ENCODE peak calls at places on chromosomes 6 and 20, in seven cellular contexts. Y, W, B, C, R, D and E are unnamed samples.

GRCh38 chr6:90131614-90132423 is 164.8 kb downstream of the BACH2 start:
- DNase-seq in Y (peak; percentile 67), W (no peak), B (no peak), C (peak; percentile 52), R (no peak), D (no peak), E (peak; percentile 59)

GRCh38 chr20:4766631-4767030 is 44.9 kb downstream of the PRND start:
- DNase-seq in Y (no peak), W (no peak), B (no peak), C (no peak), R (no peak), D (no peak), E (no peak)

GRCh38 chr6:38876470-38876869 is 161.4 kb downstream of the DNAH8 start:
- DNase-seq in Y (no peak), W (no peak), B (no peak), C (no peak), R (no peak), D (no peak), E (no peak)

GRCh38 chr6:10882654-10883053 is 813 bp upstream of the GCM2 start:
- DNase-seq in Y (no peak), W (no peak), B (no peak), C (no peak), R (no peak), D (peak; percentile 82), E (no peak)

GRCh38 chr20:58268936-58269619 is 40.4 kb upstream of the RAB22A start:
- DNase-seq in Y (no peak), W (no peak), B (no peak), C (no peak), R (no peak), D (no peak), E (no peak)

GRCh38 chr20:62804632-62805364 is at the start of gene OGFR:
- DNase-seq in Y (peak; percentile 87), W (no peak), B (no peak), C (peak; percentile 66), R (peak; percentile 71), D (peak; percentile 66), E (no peak)

GRCh38 chr6:43668151-43669028 is 19.2 kb downstream of the MRPS18A start:
- DNase-seq in Y (peak; percentile 74), W (peak; percentile 36), B (no peak), C (peak; percentile 74), R (peak; percentile 89), D (peak; percentile 83), E (no peak)

GRCh38 chr6:49668083-49668511 is 31.5 kb upstream of the RHAG start:
- DNase-seq in Y (no peak), W (no peak), B (no peak), C (no peak), R (peak; percentile 18), D (no peak), E (no peak)

GRCh38 chr6:89564752-89565427 is 73.7 kb downstream of the LYRM2 start:
- DNase-seq in Y (no peak), W (no peak), B (no peak), C (peak; percentile 19), R (no peak), D (no peak), E (no peak)

GRCh38 chr20:53622247-53623114 is 28.8 kb upstream of the ZNF217 start:
- DNase-seq in Y (peak; percentile 52), W (no peak), B (no peak), C (no peak), R (peak; percentile 17), D (no peak), E (no peak)

GRCh38 chr20:19981091-19981490 is 36.1 kb upstream of the NAA20 start:
- DNase-seq in Y (no peak), W (no peak), B (no peak), C (no peak), R (no peak), D (no peak), E (no peak)

GRCh38 chr20:59356662-59357061 is 56.3 kb downstream of the EDN3 start:
- DNase-seq in Y (no peak), W (no peak), B (no peak), C (no peak), R (no peak), D (no peak), E (no peak)

GRCh38 chr6:161076211-161076677 is 84.7 kb downstream of the MAP3K4 start:
- DNase-seq in Y (no peak), W (no peak), B (no peak), C (no peak), R (peak; percentile 13), D (no peak), E (no peak)

GRCh38 chr6:107877968-107878367 is 53.9 kb upstream of the SCML4 start:
- DNase-seq in Y (no peak), W (no peak), B (no peak), C (no peak), R (no peak), D (no peak), E (no peak)

GRCh38 chr20:4108495-4109306 is 93.3 kb upstream of the RNF24 start:
- DNase-seq in Y (peak; percentile 79), W (peak; percentile 91), B (no peak), C (peak; percentile 47), R (peak; percentile 95), D (peak; percentile 74), E (peak; percentile 76)

GRCh38 chr6:109455161-109455501 is 441 bp downstream of the MICAL1 start:
- DNase-seq in Y (no peak), W (no peak), B (no peak), C (no peak), R (peak; percentile 72), D (no peak), E (no peak)

GRCh38 chr6:117227245-117227962 is 38.0 kb upstream of the VGLL2 start:
- DNase-seq in Y (no peak), W (no peak), B (no peak), C (no peak), R (no peak), D (no peak), E (no peak)

GRCh38 chr6:25874118-25874517 is at the start of gene SLC17A3:
- DNase-seq in Y (no peak), W (no peak), B (no peak), C (no peak), R (no peak), D (no peak), E (no peak)

GRCh38 chr6:16876201-16876600 is 114.9 kb upstream of the ATXN1 start:
- DNase-seq in Y (no peak), W (no peak), B (no peak), C (no peak), R (no peak), D (no peak), E (no peak)

GRCh38 chr20:33124261-33124660 is 43.7 kb upstream of the BPIFA2 start:
- DNase-seq in Y (no peak), W (no peak), B (no peak), C (no peak), R (no peak), D (no peak), E (no peak)

GRCh38 chr6:45922728-45923351 is 92.8 kb downstream of the CLIC5 start:
- DNase-seq in Y (peak; percentile 87), W (peak; percentile 4), B (no peak), C (peak; percentile 59), R (peak; percentile 80), D (peak; percentile 81), E (peak; percentile 16)

GRCh38 chr20:63005862-63006564 is 751 bp downstream of the BHLHE23 start:
- DNase-seq in Y (no peak), W (no peak), B (no peak), C (no peak), R (peak; percentile 74), D (peak; percentile 76), E (no peak)

GRCh38 chr6:24194968-24195700 is 69.1 kb downstream of the NRSN1 start:
- DNase-seq in Y (no peak), W (no peak), B (no peak), C (no peak), R (no peak), D (no peak), E (no peak)

GRCh38 chr6:56695702-56696101 is 53.0 kb upstream of the DST start:
- DNase-seq in Y (no peak), W (no peak), B (no peak), C (no peak), R (no peak), D (no peak), E (no peak)
- H3K27ac ChIP-seq in Y (no peak overlapping the region), W (peak overlapping the region; percentile 87), B (no peak overlapping the region), C (peak overlapping the region; percentile 91), R (no peak overlapping the region), D (no peak overlapping the region), E (no peak overlapping the region)

DNA sequence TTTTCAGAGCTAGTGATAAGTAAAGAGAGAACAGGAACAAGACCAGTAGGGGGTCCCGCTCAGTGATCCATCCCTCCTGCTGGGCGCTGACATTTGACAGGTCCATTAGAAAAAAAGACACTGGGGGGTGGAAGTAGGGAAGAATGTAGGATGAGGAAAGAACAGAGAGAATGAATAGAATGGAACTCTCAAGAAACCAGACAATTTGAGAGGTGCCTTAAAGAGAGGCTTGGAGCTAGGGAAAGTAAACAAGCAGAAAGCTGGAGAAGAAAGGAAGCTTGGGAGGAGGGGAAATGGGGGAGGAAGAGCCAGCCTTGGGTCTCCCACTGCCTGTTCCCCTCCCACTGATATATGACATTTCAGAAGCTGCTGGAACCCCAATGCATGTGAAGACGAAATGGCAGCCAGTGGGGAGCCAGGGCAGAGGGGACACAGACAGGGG is 8.4 kb downstream of the GABBR1 start:
- DNase-seq in Y (no peak), W (no peak), B (no peak), C (no peak), R (peak; percentile 58), D (no peak), E (no peak)
- H3K4me3 ChIP-seq in Y (no peak overlapping the region), W (no peak overlapping the region), B (no peak overlapping the region), C (no peak overlapping the region), R (peak overlapping the region; percentile 96), D (peak overlapping the region; percentile 92), E (no peak overlapping the region)

DNA sequence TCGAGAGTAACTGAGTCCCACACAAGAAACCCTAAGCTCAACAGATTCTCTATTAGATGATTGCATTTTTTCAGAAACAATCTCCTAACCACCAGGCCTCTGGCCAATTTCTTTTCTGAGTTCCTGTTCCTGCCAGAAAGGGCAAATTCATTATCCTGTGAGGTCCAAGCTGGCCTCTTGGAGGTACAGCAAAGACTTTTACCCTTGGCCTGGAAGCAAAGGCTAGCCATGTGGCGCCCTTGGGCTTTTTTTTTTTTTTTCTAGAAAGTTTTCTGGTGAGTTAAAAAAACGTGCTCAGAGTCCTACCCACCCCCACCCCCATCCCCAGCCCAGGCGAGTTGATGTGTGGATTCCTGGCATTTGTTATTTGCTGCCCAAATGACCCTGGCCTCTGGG is 59.0 kb upstream of the EEF1A1 start:
- DNase-seq in Y (no peak), W (peak; percentile 35), B (no peak), C (peak; percentile 30), R (peak; percentile 92), D (no peak), E (peak; percentile 76)
- H3K27ac ChIP-seq in Y (peak overlapping the region; percentile 93), W (peak overlapping the region; percentile 98), B (peak overlapping the region; percentile 93), C (peak overlapping the region; percentile 84), R (peak overlapping the region; percentile 99), D (peak overlapping the region; percentile 97), E (peak overlapping the region; percentile 100)

DNA sequence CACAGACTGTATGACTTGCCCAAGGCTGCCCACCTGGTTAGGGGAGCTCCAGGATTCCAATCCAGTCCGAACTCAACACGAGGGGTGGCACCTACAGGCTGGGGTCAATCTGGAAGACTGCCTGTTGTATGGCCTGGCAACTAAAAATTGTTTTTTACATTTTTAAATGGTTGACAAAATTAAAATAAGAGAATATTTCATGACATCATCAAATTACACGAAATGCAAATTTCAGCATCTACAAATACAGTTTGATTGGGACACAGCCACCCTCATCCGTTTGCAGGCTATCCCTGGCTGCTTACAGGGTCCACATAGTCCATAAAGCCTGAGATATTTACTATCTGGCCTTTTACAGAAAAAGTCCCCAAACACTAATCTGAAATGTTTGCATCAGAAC is 235.9 kb upstream of the GMDS start:
- DNase-seq in Y (no peak), W (no peak), B (no peak), C (no peak), R (no peak), D (no peak), E (no peak)
- H3K4me3 ChIP-seq in Y (no peak overlapping the region), W (no peak overlapping the region), B (no peak overlapping the region), C (no peak overlapping the region), R (no peak overlapping the region), D (no peak overlapping the region), E (no peak overlapping the region)